ENCODE peak calls at places on chromosomes 13 and 19, in five cellular contexts. P, L, F, A and J are unnamed samples.
A peak's percentile ranks its signal among the peaks of the same experiment; 100 is the strongest.

GRCh38 chr19:10667867-10668266 is 13.7 kb downstream of the ILF3 start:
- DNase-seq in L (no peak), A (no peak), F (no peak), P (no peak), J (no peak)

GRCh38 chr13:21929400-21929799 is 258.5 kb downstream of the FGF9 start:
- DNase-seq in P (no peak), F (no peak), A (no peak), L (no peak), J (no peak)

GRCh38 chr13:48866204-48866603 is 109.5 kb upstream of the FNDC3A start:
- DNase-seq in F (no peak), L (no peak), A (no peak), P (no peak), J (no peak)

GRCh38 chr13:48892311-48892710 is 83.4 kb upstream of the FNDC3A start:
- DNase-seq in P (peak; percentile 91), F (no peak), L (no peak), A (no peak), J (peak; percentile 75)

GRCh38 chr19:9700229-9700981 is 25.5 kb upstream of the ZNF562 start:
- DNase-seq in L (no peak), P (no peak), F (no peak), A (no peak), J (no peak)

GRCh38 chr13:108226184-108226583 is 8.0 kb downstream of the ABHD13 start:
- DNase-seq in F (peak; percentile 38), L (no peak), A (no peak), P (no peak), J (no peak)

GRCh38 chr13:79434578-79434977 is 28.5 kb upstream of the RBM26 start:
- DNase-seq in L (no peak), P (peak; percentile 67), A (no peak), F (peak; percentile 37), J (peak; percentile 76)

GRCh38 chr19:56112313-56112709 is 8.8 kb downstream of the ZNF787 start:
- DNase-seq in F (peak; percentile 30), A (no peak), P (no peak), L (no peak), J (no peak)

GRCh38 chr19:39046037-39046821 is 13.9 kb upstream of the FBXO27 start:
- DNase-seq in F (no peak), P (no peak), L (no peak), A (no peak), J (peak; percentile 17)

GRCh38 chr13:66347718-66348117 is 882.4 kb downstream of the PCDH9 start:
- DNase-seq in F (no peak), P (peak; percentile 69), A (no peak), L (no peak), J (no peak)

GRCh38 chr13:75705395-75705794 is 69.3 kb downstream of the LMO7 start:
- DNase-seq in L (no peak), F (peak; percentile 73), P (peak; percentile 93), A (no peak), J (peak; percentile 86)

GRCh38 chr13:104936304-104936703 is 1599.2 kb downstream of the EFNB2 start:
- DNase-seq in A (no peak), L (no peak), P (no peak), F (no peak), J (no peak)

GRCh38 chr13:79482271-79482970 is 1.5 kb downstream of the NDFIP2 start:
- DNase-seq in A (no peak), F (no peak), P (peak; percentile 55), L (no peak), J (peak; percentile 57)

GRCh38 chr19:4524808-4525562 is 6.7 kb upstream of the PLIN4 start:
- DNase-seq in P (no peak), L (peak; percentile 58), A (no peak), F (peak; percentile 97), J (peak; percentile 37)

GRCh38 chr13:111961236-111961635 is 105.7 kb upstream of the SOX1 start:
- DNase-seq in L (no peak), P (no peak), A (no peak), F (no peak), J (no peak)

GRCh38 chr13:114173753-114174152 is 5.3 kb upstream of the CFAP97D2 start:
- DNase-seq in P (no peak), F (no peak), L (no peak), A (no peak), J (peak; percentile 15)

GRCh38 chr19:39542198-39542597 is 2.2 kb upstream of the EID2 start:
- DNase-seq in A (no peak), L (no peak), P (no peak), F (no peak), J (no peak)

GRCh38 chr19:55633866-55634265 is 6.9 kb upstream of the ZNF580 start:
- DNase-seq in P (no peak), F (peak; percentile 8), A (no peak), L (no peak), J (peak; percentile 33)

GRCh38 chr13:65913173-65913572 is 1317.0 kb downstream of the PCDH9 start:
- DNase-seq in L (no peak), A (no peak), F (peak; percentile 27), P (peak; percentile 92), J (peak; percentile 88)

GRCh38 chr13:103236213-103236612 is 170.0 kb upstream of the SLC10A2 start:
- DNase-seq in A (no peak), P (no peak), F (no peak), L (no peak), J (peak; percentile 18)

GRCh38 chr19:35756373-35757230 is at the start of gene HSPB6:
- DNase-seq in P (peak; percentile 71), L (peak; percentile 80), F (peak; percentile 93), A (no peak), J (peak; percentile 49)

GRCh38 chr19:10388957-10389356 is 8.6 kb upstream of the TYK2 start:
- DNase-seq in P (peak; percentile 59), L (peak; percentile 88), A (peak; percentile 76), F (peak; percentile 94), J (peak; percentile 85)

GRCh38 chr13:52646967-52647366 is 4.7 kb downstream of the HNRNPA1L2 start:
- DNase-seq in L (no peak), P (no peak), A (no peak), F (peak; percentile 35), J (no peak)

GRCh38 chr13:44801990-44802389 is 187.3 kb downstream of the NUFIP1 start:
- DNase-seq in P (peak; percentile 82), F (peak; percentile 80), A (no peak), L (no peak), J (peak; percentile 66)

GRCh38 chr19:38213911-38214625 is 10.0 kb downstream of the DPF1 start:
- DNase-seq in P (peak; percentile 91), F (peak; percentile 99), A (no peak), L (no peak), J (peak; percentile 11)

GRCh38 chr19:4744451-4745170 is 21.0 kb upstream of the DPP9 start:
- DNase-seq in L (no peak), A (no peak), F (peak; percentile 98), P (peak; percentile 94), J (peak; percentile 95)

GRCh38 chr19:31545766-31546165 is 196.5 kb upstream of the TSHZ3 start:
- DNase-seq in F (no peak), A (no peak), P (no peak), L (no peak), J (no peak)

GRCh38 chr19:4609878-4610511 is 29.3 kb upstream of the TNFAIP8L1 start:
- DNase-seq in F (peak; percentile 46), L (peak; percentile 46), A (no peak), P (no peak), J (no peak)

GRCh38 chr13:34361528-34361927 is 543.6 kb downstream of the RFC3 start:
- DNase-seq in L (no peak), P (peak; percentile 13), F (no peak), A (no peak), J (peak; percentile 38)

GRCh38 chr13:30681489-30682242 is 53.7 kb upstream of the ALOX5AP start:
- DNase-seq in P (peak; percentile 55), F (peak; percentile 54), A (no peak), L (no peak), J (peak; percentile 66)

GRCh38 chr13:109744512-109745051 is 41.8 kb downstream of the IRS2 start:
- DNase-seq in L (peak; percentile 56), F (no peak), P (peak; percentile 57), A (no peak), J (no peak)

GRCh38 chr13:85313761-85314503 is 485.3 kb downstream of the SLITRK6 start:
- DNase-seq in L (no peak), P (peak; percentile 77), F (no peak), A (no peak), J (no peak)

GRCh38 chr13:44951184-44951583 is 38.1 kb downstream of the NUFIP1 start:
- DNase-seq in F (no peak), P (peak; percentile 66), A (no peak), L (no peak), J (peak; percentile 43)

GRCh38 chr19:8116437-8117293 is 32.7 kb downstream of the FBN3 start:
- DNase-seq in A (no peak), P (no peak), F (peak; percentile 42), L (no peak), J (no peak)

GRCh38 chr13:111303559-111303958 is 16.9 kb upstream of the TEX29 start:
- DNase-seq in A (no peak), L (no peak), P (no peak), F (no peak), J (no peak)

GRCh38 chr13:71979616-71980015 is 112.6 kb upstream of the DACH1 start:
- DNase-seq in A (no peak), L (no peak), P (peak; percentile 1), F (no peak), J (no peak)

GRCh38 chr19:11254662-11255061 is 7.7 kb downstream of the DOCK6 start:
- DNase-seq in A (no peak), F (peak; percentile 59), L (no peak), P (no peak), J (no peak)

DNA sequence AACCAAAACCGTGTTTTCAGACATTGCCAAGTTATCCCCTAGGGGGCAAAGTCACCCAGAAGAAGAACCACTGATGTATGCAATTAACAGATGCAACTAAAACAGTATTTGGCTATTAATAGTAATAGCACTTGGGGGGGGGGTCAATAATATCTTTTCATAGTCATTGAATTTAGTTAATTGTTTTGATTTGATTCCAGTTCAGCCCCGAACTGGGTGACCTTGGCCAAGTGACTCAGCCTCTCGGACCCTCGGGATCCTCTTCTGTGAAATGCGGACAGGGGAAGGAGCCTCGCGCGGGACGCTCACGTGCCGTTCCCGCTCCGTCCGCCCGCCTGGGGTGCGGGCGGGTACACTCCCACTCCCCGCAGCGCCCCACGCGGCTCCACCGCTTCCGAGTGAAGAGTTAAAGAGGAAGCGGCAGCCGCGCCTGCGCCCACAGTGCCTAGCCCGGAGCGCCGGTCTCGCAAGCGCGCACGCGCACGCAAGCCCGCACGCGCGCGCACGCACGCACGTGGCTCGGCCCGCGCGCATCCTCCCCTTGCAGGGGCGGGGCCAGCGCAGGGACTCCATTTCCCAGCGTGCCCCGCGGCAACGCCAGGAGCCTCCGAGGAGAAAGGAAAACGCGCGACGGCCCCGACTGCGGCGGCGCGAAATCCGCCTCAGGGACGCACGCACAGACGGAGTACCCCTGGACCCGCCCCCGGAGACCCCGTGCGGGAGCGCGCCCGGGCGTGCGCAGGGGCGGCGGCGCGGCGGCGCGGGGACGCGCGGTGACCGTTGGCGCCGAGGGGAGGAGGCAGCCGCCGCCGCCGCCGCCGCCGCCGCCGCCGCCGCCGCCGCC is at the start of gene DAZAP1:
- DNase-seq in A (peak; percentile 87), L (peak; percentile 100), P (peak; percentile 96), F (peak; percentile 100), J (peak; percentile 97)
- TF ChIP-seq CTCF in A (peak; percentile 16), L (peak; percentile 48), P (peak; percentile 23), F (peak; percentile 13), J (peak; percentile 10)

GRCh38 chr19:17327654-17328516 is 6.8 kb downstream of the ANO8 start:
- DNase-seq in A (no peak), L (no peak), P (no peak), F (peak; percentile 92), J (no peak)
- H3K4me3 ChIP-seq in A (peak overlapping the region; percentile 58), L (peak overlapping the region; percentile 27), P (no peak overlapping the region), F (no peak overlapping the region), J (no peak overlapping the region)

GRCh38 chr13:93603043-93603442 is 376.4 kb downstream of the GPC6 start:
- DNase-seq in L (no peak), F (peak; percentile 78), P (peak; percentile 93), A (peak; percentile 5), J (peak; percentile 96)
- TF ChIP-seq CTCF in L (no peak), F (no peak), P (no peak), A (no peak), J (no peak)

GRCh38 chr19:1849132-1849474 is 820 bp upstream of the REXO1 start:
- DNase-seq in L (no peak), F (no peak), P (no peak), A (no peak), J (no peak)
- H3K4me3 ChIP-seq in L (no peak overlapping the region), F (no peak overlapping the region), P (no peak overlapping the region), A (no peak overlapping the region), J (no peak overlapping the region)